ENCODE peak calls at places on chromosome 4, in five cellular contexts. H, K, M, Y and D are unnamed samples.
A peak's percentile ranks its signal among the peaks of the same experiment; 100 is the strongest.

GRCh38 chr4:165394275-165394674 is 15.5 kb downstream of the CPE start:
- DNase-seq in M (no peak), Y (no peak), H (no peak), K (no peak), D (no peak)

GRCh38 chr4:76301068-76301774 is 5.3 kb upstream of the STBD1 start:
- DNase-seq in Y (peak; percentile 19), K (peak; percentile 31), H (peak; percentile 77), M (no peak), D (peak; percentile 39)

GRCh38 chr4:876780-877179 is 50.9 kb upstream of the CPLX1 start:
- DNase-seq in M (no peak), Y (peak; percentile 16), K (peak; percentile 4), H (no peak), D (no peak)

GRCh38 chr4:100938698-100939097 is 408.6 kb downstream of the PPP3CA start:
- DNase-seq in K (no peak), Y (peak; percentile 6), H (no peak), M (no peak), D (no peak)

GRCh38 chr4:169275180-169275579 is 4.4 kb upstream of the SH3RF1 start:
- DNase-seq in H (no peak), M (no peak), Y (peak; percentile 67), K (no peak), D (no peak)

GRCh38 chr4:75542824-75543223 is 13.0 kb upstream of the ODAPH start:
- DNase-seq in Y (no peak), K (peak; percentile 76), H (peak; percentile 17), M (no peak), D (no peak)

GRCh38 chr4:76499461-76499860 is 64.4 kb downstream of the SHROOM3 start:
- DNase-seq in Y (no peak), H (no peak), M (no peak), K (no peak), D (no peak)

GRCh38 chr4:88002786-88003185 is 4.6 kb upstream of the PKD2 start:
- DNase-seq in K (peak; percentile 79), M (no peak), Y (peak; percentile 67), H (no peak), D (no peak)

GRCh38 chr4:55947254-55947882 is 1.4 kb upstream of the CEP135 start:
- DNase-seq in H (no peak), M (no peak), K (peak; percentile 27), Y (no peak), D (no peak)

GRCh38 chr4:141077611-141078225 is 55.6 kb downstream of the RNF150 start:
- DNase-seq in M (no peak), K (no peak), H (no peak), Y (no peak), D (no peak)

GRCh38 chr4:136562842-136563241 is 969.5 kb downstream of the PCDH18 start:
- DNase-seq in Y (no peak), K (peak; percentile 48), M (no peak), H (no peak), D (no peak)

GRCh38 chr4:121711263-121712000 is 14.7 kb upstream of the ANXA5 start:
- DNase-seq in K (peak; percentile 87), H (peak; percentile 92), Y (peak; percentile 98), M (no peak), D (no peak)
- H3K4me3 ChIP-seq in K (no peak overlapping the region), H (no peak overlapping the region), Y (no peak overlapping the region), M (no peak overlapping the region), D (no peak overlapping the region)

GRCh38 chr4:156710571-156711195 is 260.9 kb downstream of the PDGFC start:
- DNase-seq in H (no peak), K (no peak), M (no peak), Y (no peak), D (no peak)

GRCh38 chr4:156711196-156711590 is 260.4 kb downstream of the PDGFC start:
- DNase-seq in Y (no peak), M (no peak), K (peak; percentile 90), H (no peak), D (no peak)

GRCh38 chr4:156705291-156705690 is 266.3 kb downstream of the PDGFC start:
- DNase-seq in Y (no peak), M (no peak), H (no peak), K (peak; percentile 12), D (no peak)
- H3K36me3 ChIP-seq in Y (no peaks in the 10 kb centered on the region), M (no peaks in the 10 kb centered on the region), H (no peaks in the 10 kb centered on the region), K (no peaks in the 10 kb centered on the region), D (no peaks in the 10 kb centered on the region)

DNA sequence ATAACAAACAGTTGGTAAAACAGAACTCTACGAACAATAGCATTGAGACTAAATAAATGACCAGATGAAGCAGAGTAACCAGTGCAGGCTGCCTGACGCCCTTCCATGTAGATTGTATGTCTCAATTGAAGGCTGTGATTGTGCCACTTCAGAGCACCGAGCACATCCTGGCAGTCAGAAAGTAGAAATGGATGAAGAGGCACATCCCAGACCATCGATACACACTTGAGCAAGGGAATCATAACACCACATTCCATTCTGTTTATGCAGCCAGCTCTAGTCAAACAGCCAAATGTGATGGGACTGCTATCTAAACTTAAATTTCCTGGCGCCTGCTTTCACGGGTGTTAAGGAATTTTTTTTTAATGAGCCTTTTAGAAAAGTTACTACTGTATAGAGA is 84.5 kb downstream of the PPARGC1A start:
- DNase-seq in M (no peak), H (no peak), Y (no peak), K (no peak), D (no peak)
- H3K27ac ChIP-seq in M (no peak overlapping the region), H (no peak overlapping the region), Y (no peak overlapping the region), K (no peak overlapping the region), D (no peak overlapping the region)

GRCh38 chr4:39354178-39354503 is 12.0 kb downstream of the RFC1 start:
- DNase-seq in M (no peak), Y (no peak), H (peak; percentile 12), K (peak; percentile 83), D (peak; percentile 85)
- H3K4me3 ChIP-seq in M (peak overlapping the region; percentile 48), Y (no peak overlapping the region), H (peak overlapping the region; percentile 1), K (no peak overlapping the region), D (no peak overlapping the region)

DNA sequence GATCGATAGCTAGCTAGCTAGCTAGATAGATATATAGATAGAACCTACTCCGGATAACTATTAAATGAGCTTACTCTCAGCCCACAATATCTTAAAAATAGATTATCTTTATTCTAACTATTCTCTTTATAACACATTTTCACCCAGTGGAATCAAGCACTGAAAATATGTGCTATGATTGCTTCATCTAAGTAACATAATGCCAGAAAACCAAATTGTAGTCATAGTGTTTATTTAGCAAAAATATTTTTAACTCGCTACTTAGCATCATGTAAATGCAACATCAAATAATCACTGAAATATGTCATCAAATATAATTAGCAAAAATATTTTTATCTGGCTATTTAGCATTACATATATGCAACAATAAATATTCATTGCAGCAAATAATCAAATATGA is 1.5 kb downstream of the TMEM156 start:
- DNase-seq in M (no peak), Y (no peak), K (no peak), H (no peak), D (no peak)
- H3K36me3 ChIP-seq in M (no peaks in the 10 kb centered on the region), Y (no peaks in the 10 kb centered on the region), K (no peaks in the 10 kb centered on the region), H (no peaks in the 10 kb centered on the region), D (no peaks in the 10 kb centered on the region)

DNA sequence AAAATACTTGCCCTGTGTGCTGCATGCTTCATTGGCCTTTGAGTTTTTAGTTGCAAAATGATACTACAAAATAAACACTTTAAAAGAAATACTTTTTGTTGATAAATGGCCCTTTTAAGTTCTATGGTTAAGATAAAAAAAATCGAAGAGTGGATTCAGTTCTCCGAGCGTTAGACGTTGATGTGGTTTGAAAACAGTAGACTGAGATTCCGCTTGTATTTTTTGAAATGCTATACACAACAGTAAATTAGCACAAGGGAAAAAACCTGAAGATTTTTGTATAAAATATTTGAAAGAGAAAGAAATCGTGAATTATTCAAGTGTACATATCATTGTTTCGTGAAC is 1.4 kb downstream of the BMP2K start:
- DNase-seq in Y (no peak), M (no peak), K (no peak), H (no peak), D (no peak)
- H3K27ac ChIP-seq in Y (no peak overlapping the region), M (peak overlapping the region; percentile 76), K (no peak overlapping the region), H (peak overlapping the region; percentile 100), D (no peak overlapping the region)

DNA sequence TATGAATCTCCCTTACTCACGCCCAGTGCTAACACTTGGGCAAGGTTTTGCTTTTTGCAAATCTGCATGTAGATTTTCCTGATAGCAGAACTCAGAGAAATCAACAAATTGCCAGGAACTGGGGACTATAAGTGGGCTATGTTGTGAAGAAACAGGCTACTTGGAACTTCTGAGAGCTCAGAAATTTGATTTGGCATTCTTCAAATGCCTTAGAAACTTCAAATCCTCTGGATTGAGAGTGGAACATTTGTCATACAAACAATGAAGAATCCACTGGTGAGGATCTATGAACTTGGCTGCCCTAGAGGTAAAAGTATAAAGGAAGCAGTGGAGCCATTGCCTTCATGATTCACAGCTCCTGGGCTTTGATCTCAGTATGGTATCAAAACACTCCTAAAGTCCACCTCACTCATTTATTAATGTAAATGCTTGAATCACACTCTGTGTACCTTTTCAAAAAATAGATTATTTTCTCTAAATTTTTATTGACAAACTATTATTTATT is 126.0 kb downstream of the GLRA3 start:
- DNase-seq in K (peak; percentile 48), Y (peak; percentile 50), M (no peak), H (no peak), D (no peak)
- H3K4me3 ChIP-seq in K (no peak overlapping the region), Y (no peak overlapping the region), M (no peak overlapping the region), H (no peak overlapping the region), D (no peak overlapping the region)

DNA sequence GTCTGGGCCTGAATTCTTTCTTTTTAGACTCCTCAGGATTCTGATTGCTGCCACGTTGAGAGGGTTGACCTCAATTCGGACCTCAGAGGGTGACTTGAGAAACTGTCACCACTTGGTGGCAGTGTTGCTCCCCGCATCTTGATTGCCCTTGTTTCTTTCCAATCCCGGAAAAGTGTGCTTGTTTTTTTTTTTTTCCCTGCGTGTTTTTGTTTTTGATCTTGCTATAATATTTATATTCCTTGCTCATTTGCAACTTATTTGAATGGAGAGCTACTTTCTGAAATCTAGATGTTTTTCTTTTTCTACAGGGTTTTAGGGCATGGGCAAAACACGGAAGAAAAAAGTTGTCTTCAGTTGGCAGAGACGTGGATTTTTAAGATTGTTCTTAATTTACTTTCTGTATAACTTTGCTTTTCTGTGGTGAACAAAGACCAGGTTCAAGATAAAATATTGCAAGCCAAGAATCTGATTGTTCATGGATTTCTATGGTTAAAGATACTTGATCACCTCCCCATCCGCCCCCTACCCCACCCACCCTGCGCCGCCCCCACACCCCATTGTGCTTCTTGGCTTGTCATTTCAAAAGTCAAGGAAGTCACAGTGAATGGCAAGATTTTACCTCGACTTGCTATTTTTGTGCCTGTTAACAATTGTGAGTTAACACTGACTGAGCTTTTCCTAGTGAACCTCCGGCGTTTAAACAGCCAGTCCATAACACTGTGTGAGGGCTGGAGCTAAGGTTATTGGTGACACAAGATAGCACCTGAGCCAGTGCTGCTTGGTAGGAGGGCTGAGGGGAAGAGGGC is 102.1 kb downstream of the PTTG2 start:
- DNase-seq in M (peak; percentile 41), K (peak; percentile 86), Y (peak; percentile 80), H (peak; percentile 86), D (peak; percentile 87)
- H3K36me3 ChIP-seq in M (peaks cover 17% of the 10 kb centered on the region), K (peaks cover 16% of the 10 kb centered on the region), Y (peaks cover 2% of the 10 kb centered on the region), H (no peaks in the 10 kb centered on the region), D (peaks cover 2% of the 10 kb centered on the region)

DNA sequence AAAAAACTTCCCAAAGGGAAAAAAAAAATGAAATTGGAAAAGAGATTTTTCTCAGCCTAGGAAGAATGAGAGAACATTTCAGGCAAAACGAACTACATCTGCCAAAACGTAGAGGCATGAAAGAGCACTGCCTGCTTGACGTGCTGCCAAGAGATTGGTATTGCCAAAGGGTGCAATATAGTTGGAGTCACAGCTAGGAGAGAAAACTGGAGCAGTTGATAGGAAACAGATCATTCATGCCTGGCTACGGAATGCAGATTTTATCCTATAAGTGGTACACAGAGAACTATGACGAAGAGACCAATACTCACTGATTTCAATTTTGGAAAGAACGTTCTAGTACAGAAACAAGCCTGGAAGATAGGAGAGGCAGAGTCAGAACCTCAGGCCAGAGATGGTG is 68.4 kb upstream of the IQCM start:
- DNase-seq in M (no peak), K (no peak), Y (no peak), H (no peak), D (no peak)
- H3K27ac ChIP-seq in M (no peak overlapping the region), K (no peak overlapping the region), Y (no peak overlapping the region), H (peak overlapping the region; percentile 49), D (no peak overlapping the region)